ENCODE peak calls at places on chromosomes 6 and 20, in four cellular contexts. One of them, this sample, is unnamed.

GRCh38 chr6:31663961-31664789 is 622 bp downstream of the GPANK1 start:
- DNase-seq in H9: no peak
- DNase-seq in IMR-90: peak
- DNase-seq in H1: no peak
- DNase-seq in this sample: peak

GRCh38 chr20:41173161-41173721 is 35.9 kb downstream of the PLCG1 start:
- DNase-seq in H9: peak
- DNase-seq in IMR-90: peak
- DNase-seq in H1: peak
- DNase-seq in this sample: peak

GRCh38 chr6:36997811-36998722 is 7.4 kb upstream of the FGD2 start:
- DNase-seq in H9: no peak
- DNase-seq in IMR-90: no peak
- DNase-seq in H1: no peak
- DNase-seq in this sample: no peak

GRCh38 chr6:7317538-7317937 is 4.5 kb upstream of the SSR1 start:
- DNase-seq in H9: no peak
- DNase-seq in IMR-90: no peak
- DNase-seq in H1: no peak
- DNase-seq in this sample: no peak

GRCh38 chr20:3239026-3239866 is at the start of gene SLC4A11:
- DNase-seq in H9: peak
- DNase-seq in IMR-90: peak
- DNase-seq in H1: peak
- DNase-seq in this sample: peak

GRCh38 chr6:130908188-130908587 is 81.0 kb downstream of the SMLR1 start:
- DNase-seq in H9: no peak
- DNase-seq in IMR-90: no peak
- DNase-seq in H1: no peak
- DNase-seq in this sample: no peak

GRCh38 chr6:82227770-82228169 is 19.8 kb downstream of the IBTK start:
- DNase-seq in H9: no peak
- DNase-seq in IMR-90: no peak
- DNase-seq in H1: no peak
- DNase-seq in this sample: no peak

GRCh38 chr20:62607366-62608217 is 34.7 kb upstream of the SLCO4A1 start:
- DNase-seq in H9: no peak
- DNase-seq in IMR-90: no peak
- DNase-seq in H1: no peak
- DNase-seq in this sample: no peak

GRCh38 chr20:4082406-4083102 is 67.2 kb upstream of the RNF24 start:
- DNase-seq in H9: peak
- DNase-seq in IMR-90: peak
- DNase-seq in H1: no peak
- DNase-seq in this sample: peak

GRCh38 chr20:63322923-63323253 is 29.9 kb downstream of the COL20A1 start:
- DNase-seq in H9: no peak
- DNase-seq in IMR-90: no peak
- DNase-seq in H1: no peak
- DNase-seq in this sample: no peak

GRCh38 chr6:90530882-90531281 is 56.0 kb downstream of the MAP3K7 start:
- DNase-seq in H9: no peak
- DNase-seq in IMR-90: no peak
- DNase-seq in H1: no peak
- DNase-seq in this sample: no peak

GRCh38 chr6:133132583-133132982 is 108.6 kb upstream of the EYA4 start:
- DNase-seq in H9: no peak
- DNase-seq in IMR-90: no peak
- DNase-seq in H1: no peak
- DNase-seq in this sample: peak

GRCh38 chr20:59273699-59274380 is 26.6 kb upstream of the EDN3 start:
- DNase-seq in H9: no peak
- DNase-seq in IMR-90: no peak
- DNase-seq in H1: no peak
- DNase-seq in this sample: no peak

GRCh38 chr6:142857609-142858195 is 87.3 kb downstream of the HIVEP2 start:
- DNase-seq in H9: no peak
- DNase-seq in IMR-90: no peak
- DNase-seq in H1: no peak
- DNase-seq in this sample: no peak

GRCh38 chr6:22221211-22221610 is 75.6 kb downstream of the PRL start:
- DNase-seq in H9: no peak
- DNase-seq in IMR-90: peak
- DNase-seq in H1: no peak
- DNase-seq in this sample: no peak

GRCh38 chr6:43376551-43376981 is 7.1 kb upstream of the ZNF318 start:
- DNase-seq in H9: no peak
- DNase-seq in IMR-90: peak
- DNase-seq in H1: no peak
- DNase-seq in this sample: no peak

GRCh38 chr6:112100561-112100960 is 13.2 kb downstream of the FAM229B start:
- DNase-seq in H9: peak
- DNase-seq in IMR-90: no peak
- DNase-seq in H1: peak
- DNase-seq in this sample: no peak

GRCh38 chr6:126625019-126625418 is 285.1 kb downstream of the CENPW start:
- DNase-seq in H9: no peak
- DNase-seq in IMR-90: peak
- DNase-seq in H1: no peak
- DNase-seq in this sample: peak

GRCh38 chr6:160767019-160767646 is 65.1 kb downstream of the PLG start:
- DNase-seq in H9: peak
- DNase-seq in IMR-90: no peak
- DNase-seq in H1: peak
- DNase-seq in this sample: peak

GRCh38 chr6:170137176-170137891 is 153.5 kb downstream of the DLL1 start:
- DNase-seq in H9: peak
- DNase-seq in IMR-90: no peak
- DNase-seq in H1: no peak
- DNase-seq in this sample: no peak

GRCh38 chr6:12555267-12555666 is 161.3 kb upstream of the PHACTR1 start:
- DNase-seq in H9: no peak
- DNase-seq in IMR-90: peak
- DNase-seq in H1: no peak
- DNase-seq in this sample: no peak

GRCh38 chr6:138817799-138818198 is 21.9 kb downstream of the ECT2L start:
- DNase-seq in H9: peak
- DNase-seq in IMR-90: peak
- DNase-seq in H1: peak
- DNase-seq in this sample: peak

GRCh38 chr6:17486680-17487079 is 93.3 kb downstream of the CAP2 start:
- DNase-seq in H9: no peak
- DNase-seq in IMR-90: no peak
- DNase-seq in H1: no peak
- DNase-seq in this sample: no peak

GRCh38 chr6:90538651-90539050 is 48.2 kb downstream of the MAP3K7 start:
- DNase-seq in H9: no peak
- DNase-seq in IMR-90: peak
- DNase-seq in H1: no peak
- DNase-seq in this sample: no peak

GRCh38 chr6:52538252-52538905 is 38.5 kb downstream of the TRAM2 start:
- DNase-seq in H9: no peak
- DNase-seq in IMR-90: no peak
- DNase-seq in H1: no peak
- DNase-seq in this sample: no peak

GRCh38 chr6:52538921-52539354 is 37.9 kb downstream of the TRAM2 start:
- DNase-seq in H9: no peak
- DNase-seq in IMR-90: peak
- DNase-seq in H1: no peak
- DNase-seq in this sample: peak

GRCh38 chr6:52541135-52541534 is 35.7 kb downstream of the TRAM2 start:
- DNase-seq in H9: no peak
- DNase-seq in IMR-90: no peak
- DNase-seq in H1: no peak
- DNase-seq in this sample: no peak

GRCh38 chr6:52540286-52540902 is 36.5 kb downstream of the TRAM2 start:
- DNase-seq in H9: no peak
- DNase-seq in IMR-90: peak
- DNase-seq in H1: no peak
- DNase-seq in this sample: no peak

DNA sequence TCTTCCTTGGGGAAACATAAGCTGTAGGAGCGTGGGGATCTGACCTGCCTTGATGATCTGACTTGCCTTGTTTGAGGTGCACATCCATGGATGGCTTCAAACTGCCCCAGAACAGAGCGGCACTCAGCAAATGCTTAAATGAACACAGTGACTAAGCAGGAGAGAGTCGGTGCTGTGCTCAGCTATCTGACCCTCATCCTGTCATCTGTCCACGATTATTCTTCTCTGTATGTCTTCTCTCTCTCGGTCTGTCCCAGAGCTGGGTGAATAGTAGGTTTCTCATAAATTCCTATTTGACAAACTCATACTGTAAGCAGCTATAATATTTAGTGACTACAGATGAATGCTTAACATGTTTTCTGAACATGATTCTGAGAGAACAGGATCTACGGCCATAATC is 37.3 kb downstream of the TRAM2 start:
- DNase-seq in H9: no peak
- DNase-seq in IMR-90: peak
- DNase-seq in H1: no peak
- DNase-seq in this sample: no peak
- H2BK5ac ChIP-seq in H9: no peak
- H2BK5ac ChIP-seq in IMR-90: peak
- H2BK5ac ChIP-seq in H1: no peak
- H2BK5ac ChIP-seq in this sample: peak

GRCh38 chr20:31549513-31549880 is 35.3 kb downstream of the HM13 start:
- DNase-seq in H9: no peak
- DNase-seq in IMR-90: no peak
- DNase-seq in H1: no peak
- DNase-seq in this sample: no peak
- H4K5ac ChIP-seq in H9: no peak
- H4K5ac ChIP-seq in IMR-90: no peak
- H4K5ac ChIP-seq in H1: no peak
- H4K5ac ChIP-seq in this sample: no peak

GRCh38 chr6:158852312-158853071 is 33.3 kb upstream of the EZR start:
- DNase-seq in H9: no peak
- DNase-seq in IMR-90: no peak
- DNase-seq in H1: no peak
- DNase-seq in this sample: no peak
- H3K4ac ChIP-seq in H9: peak
- H3K4ac ChIP-seq in IMR-90: peak
- H3K4ac ChIP-seq in H1: peak
- H3K4ac ChIP-seq in this sample: peak

GRCh38 chr6:125302840-125303511 is 1.2 kb upstream of the HDDC2 start:
- DNase-seq in H9: no peak
- DNase-seq in IMR-90: peak
- DNase-seq in H1: no peak
- DNase-seq in this sample: no peak

GRCh38 chr6:125299257-125299656 is 2.5 kb downstream of the HDDC2 start:
- DNase-seq in H9: no peak
- DNase-seq in IMR-90: no peak
- DNase-seq in H1: no peak
- DNase-seq in this sample: no peak

GRCh38 chr6:125301435-125302391 is at the start of gene HDDC2:
- DNase-seq in H9: peak
- DNase-seq in IMR-90: peak
- DNase-seq in H1: no peak
- DNase-seq in this sample: peak

GRCh38 chr6:125303512-125303854 is 1.7 kb upstream of the HDDC2 start:
- DNase-seq in H9: no peak
- DNase-seq in IMR-90: no peak
- DNase-seq in H1: no peak
- DNase-seq in this sample: no peak

DNA sequence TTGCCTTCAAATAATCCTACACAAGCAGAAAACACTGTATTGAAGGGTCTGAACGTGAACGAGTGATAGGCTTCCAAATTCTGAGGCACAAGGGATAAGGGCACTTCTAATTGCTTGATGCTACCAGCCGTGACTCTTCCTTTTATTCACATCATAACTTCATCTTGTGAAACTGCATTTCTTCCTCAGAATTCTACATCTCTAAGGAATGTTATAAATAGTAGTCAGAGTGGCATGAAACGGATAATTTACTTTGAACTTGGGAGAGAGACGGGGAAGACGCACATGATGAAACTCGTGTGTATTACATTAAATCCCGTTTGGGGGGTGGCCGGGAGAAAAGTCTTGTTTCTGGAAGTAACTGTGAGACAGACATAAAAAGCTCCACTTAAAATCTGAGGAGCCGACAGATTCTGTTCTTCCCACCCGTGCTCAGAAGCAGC is 754 bp downstream of the HDDC2 start:
- DNase-seq in H9: no peak
- DNase-seq in IMR-90: peak
- DNase-seq in H1: no peak
- DNase-seq in this sample: peak
- H2BK5ac ChIP-seq in H9: no peak
- H2BK5ac ChIP-seq in IMR-90: peak
- H2BK5ac ChIP-seq in H1: peak
- H2BK5ac ChIP-seq in this sample: no peak

GRCh38 chr6:14719273-14719672 is 526.6 kb upstream of the JARID2 start:
- DNase-seq in H9: no peak
- DNase-seq in IMR-90: no peak
- DNase-seq in H1: no peak
- DNase-seq in this sample: no peak

GRCh38 chr6:14713561-14713960 is 532.3 kb upstream of the JARID2 start:
- DNase-seq in H9: no peak
- DNase-seq in IMR-90: no peak
- DNase-seq in H1: no peak
- DNase-seq in this sample: no peak

GRCh38 chr6:14717307-14717706 is 528.6 kb upstream of the JARID2 start:
- DNase-seq in H9: no peak
- DNase-seq in IMR-90: no peak
- DNase-seq in H1: no peak
- DNase-seq in this sample: no peak

GRCh38 chr6:14713966-14714631 is 531.8 kb upstream of the JARID2 start:
- DNase-seq in H9: no peak
- DNase-seq in IMR-90: no peak
- DNase-seq in H1: no peak
- DNase-seq in this sample: no peak

GRCh38 chr6:14716499-14717146 is 529.2 kb upstream of the JARID2 start:
- DNase-seq in H9: no peak
- DNase-seq in IMR-90: no peak
- DNase-seq in H1: no peak
- DNase-seq in this sample: no peak
- H4K5ac ChIP-seq in H9: no peak
- H4K5ac ChIP-seq in IMR-90: no peak
- H4K5ac ChIP-seq in H1: no peak
- H4K5ac ChIP-seq in this sample: no peak